ENCODE peak calls at places on chromosomes 11 and 22, in six cellular contexts. X is cardiac muscle cell, Q is A549, N is right atrium auricular region, V is colonic mucosa, Y is HL-60. L is an unnamed sample.

GRCh38 chr11:129917231-129917630 is 21.9 kb upstream of the NFRKB start:
- DNase-seq in N (no peak), Q (no peak), X (no peak), Y (no peak), V (no peak), L (no peak)

GRCh38 chr22:49566141-49566541 is 261.5 kb downstream of the BRD1 start:
- DNase-seq in X (no peak), V (no peak), N (no peak), Y (no peak), Q (no peak), L (no peak)

GRCh38 chr11:84022221-84022620 is 736.1 kb upstream of the CCDC90B start:
- DNase-seq in N (no peak), Q (no peak), V (no peak), X (no peak), Y (no peak), L (no peak)

GRCh38 chr11:2108675-2109481 is 30.3 kb downstream of the IGF2 start:
- DNase-seq in N (no peak), V (no peak), Y (no peak), Q (no peak), X (no peak), L (no peak)

GRCh38 chr22:41739576-41739975 is 40.3 kb downstream of the MEI1 start:
- DNase-seq in Q (no peak), N (no peak), X (no peak), V (no peak), Y (no peak), L (no peak)

GRCh38 chr11:134398079-134398444 is 14.0 kb downstream of the B3GAT1 start:
- DNase-seq in X (no peak), N (no peak), Y (no peak), Q (no peak), V (no peak), L (no peak)

GRCh38 chr11:101860694-101861371 is 54.0 kb upstream of the CEP126 start:
- DNase-seq in Q (peak), Y (peak), V (peak), X (peak), N (peak), L (peak)

GRCh38 chr22:21938906-21939305 is 13.7 kb downstream of the PPM1F start:
- DNase-seq in V (no peak), N (no peak), Q (no peak), X (no peak), Y (no peak), L (no peak)

GRCh38 chr11:17163742-17164141 is 44.0 kb downstream of the PIK3C2A start:
- DNase-seq in N (no peak), V (no peak), X (no peak), Q (no peak), Y (no peak), L (no peak)

GRCh38 chr11:117465236-117465997 is 137.8 kb downstream of the CEP164 start:
- DNase-seq in V (no peak), X (no peak), N (no peak), Q (no peak), Y (no peak), L (no peak)

GRCh38 chr11:77568306-77568705 is 21.4 kb upstream of the AQP11 start:
- DNase-seq in Y (no peak), V (no peak), Q (no peak), X (no peak), N (no peak), L (no peak)

GRCh38 chr11:86800076-86800955 is at the start of gene PRSS23:
- DNase-seq in V (peak), Y (no peak), Q (peak), X (peak), N (no peak), L (peak)
- H3K27ac ChIP-seq in V (peak), Y (no peak), Q (peak), X (peak), N (peak), L (peak)

GRCh38 chr11:42571486-42572230 is 740.1 kb upstream of the API5 start:
- DNase-seq in V (no peak), Y (no peak), X (no peak), N (no peak), Q (no peak), L (no peak)

GRCh38 chr11:42572231-42572610 is 739.6 kb upstream of the API5 start:
- DNase-seq in Q (no peak), Y (no peak), V (no peak), X (no peak), N (no peak), L (no peak)

GRCh38 chr11:42576318-42576717 is 735.5 kb upstream of the API5 start:
- DNase-seq in Q (no peak), Y (no peak), X (no peak), N (no peak), V (no peak), L (no peak)
- H3K4me3 ChIP-seq in Q (no peak), Y (no peak), X (no peak), N (no peak), V (no peak), L (no peak)

DNA sequence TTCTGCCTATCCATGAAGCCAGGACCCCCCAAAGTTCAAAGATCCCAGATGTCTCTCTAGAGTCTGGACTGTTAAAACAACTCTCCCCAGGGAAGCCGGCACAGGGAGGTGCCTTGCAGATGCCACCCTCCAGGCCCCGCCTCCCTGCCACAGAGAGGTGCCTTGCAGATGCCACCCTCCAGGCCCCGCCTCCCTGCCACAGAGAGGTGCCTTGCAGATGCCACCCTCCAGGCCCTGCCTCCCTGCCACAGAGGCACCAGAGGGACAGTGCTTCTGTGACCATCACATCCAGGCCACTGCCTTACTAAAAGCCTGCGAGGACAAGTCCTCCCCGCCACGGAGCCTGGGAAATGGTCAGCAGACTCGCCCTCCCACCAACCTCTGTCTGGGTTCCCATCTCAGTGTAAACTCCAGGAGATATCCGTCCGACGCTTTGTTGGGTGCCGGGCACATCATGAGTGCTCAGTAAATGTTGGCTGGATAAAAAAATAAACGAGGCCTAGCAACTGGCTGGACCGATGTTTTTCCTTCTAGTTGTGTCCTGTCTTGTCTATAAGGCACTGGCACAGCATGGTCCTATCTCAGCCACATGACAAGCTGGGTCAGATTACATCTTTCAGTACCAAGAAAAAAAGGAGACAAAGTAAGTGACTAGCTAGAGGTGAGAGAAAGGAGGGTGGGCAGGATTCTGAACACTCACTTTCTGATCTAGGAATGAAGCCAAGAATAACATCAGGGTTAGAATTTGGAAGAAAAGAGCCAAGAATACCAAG is 91.2 kb upstream of the CSNK2A3 start:
- DNase-seq in N (no peak), Y (no peak), X (peak), V (no peak), Q (no peak), L (no peak)
- H3K27ac ChIP-seq in N (peak), Y (no peak), X (no peak), V (no peak), Q (peak), L (no peak)

GRCh38 chr11:133318221-133318620 is 214.1 kb downstream of the OPCML start:
- DNase-seq in X (no peak), V (no peak), Y (no peak), Q (no peak), N (no peak), L (no peak)
- H3K4me3 ChIP-seq in X (no peak), V (no peak), Y (no peak), Q (no peak), N (no peak), L (no peak)

DNA sequence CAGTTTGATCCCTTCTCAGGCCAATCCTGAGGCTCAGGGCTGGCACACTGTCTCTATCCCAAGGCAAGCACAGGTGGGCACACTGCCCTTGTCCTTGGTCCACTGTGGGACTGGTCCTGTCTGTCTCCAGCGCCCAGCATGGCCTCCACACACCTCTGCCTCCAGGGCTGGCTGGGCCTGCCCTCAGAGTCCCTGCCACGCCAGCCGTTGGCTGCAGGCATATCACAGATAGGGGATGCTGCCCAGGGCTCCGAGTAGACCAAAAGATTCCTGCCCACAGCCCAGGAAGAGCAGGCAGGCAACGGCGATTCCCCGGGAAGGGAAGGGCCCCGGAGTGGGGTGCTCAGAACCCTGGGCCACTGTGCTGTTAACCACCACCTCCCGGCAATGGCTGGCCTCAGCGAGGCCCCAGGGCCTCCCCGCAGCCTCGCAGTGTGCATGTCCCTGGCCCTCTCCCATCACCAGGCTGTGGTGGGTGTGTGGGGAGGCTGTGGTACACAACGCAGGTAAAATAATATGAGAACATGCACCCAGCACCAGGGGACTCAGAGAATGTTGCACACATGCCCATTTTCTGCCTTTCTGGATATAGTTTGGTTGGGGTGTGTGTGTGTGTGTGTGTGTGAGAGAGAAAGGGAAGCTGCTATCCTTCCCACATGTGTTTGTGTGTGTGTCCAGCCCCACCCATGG is 2.2 kb downstream of the IFITM5 start:
- DNase-seq in Q (no peak), Y (no peak), V (no peak), X (no peak), N (no peak), L (peak)
- H3K27ac ChIP-seq in Q (no peak), Y (no peak), V (no peak), X (no peak), N (no peak), L (no peak)

DNA sequence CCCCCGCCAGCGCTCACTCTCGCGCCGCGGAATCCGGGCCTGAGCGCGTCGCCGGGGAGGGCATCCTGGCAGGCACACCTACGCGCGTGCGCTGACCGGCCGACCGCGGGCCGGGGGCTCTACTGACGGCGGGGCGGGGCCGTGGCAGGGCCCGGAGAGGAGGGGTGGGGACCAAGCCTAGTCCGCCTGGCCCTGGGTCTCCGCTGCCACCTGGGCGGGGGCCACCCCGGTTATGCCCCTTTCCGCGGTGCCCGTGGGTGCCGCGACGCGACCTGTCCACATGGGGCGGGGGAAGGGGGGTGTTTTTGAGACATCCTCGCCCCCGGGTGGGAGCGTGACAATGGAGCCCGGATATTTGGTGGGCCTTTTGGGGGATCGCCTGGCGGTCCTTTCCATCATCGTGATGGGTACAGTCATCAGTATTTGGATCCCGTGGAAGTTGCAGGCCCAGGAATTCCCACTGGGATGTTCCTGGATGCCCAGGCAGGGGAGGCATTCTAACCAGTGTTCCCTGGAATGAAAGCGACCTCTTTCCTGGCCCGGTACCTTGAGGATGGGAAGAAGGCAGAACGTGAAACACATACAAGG is 2.2 kb downstream of the NCAM1 start:
- DNase-seq in V (no peak), N (no peak), X (no peak), Y (no peak), Q (no peak), L (peak)
- H3K4me3 ChIP-seq in V (peak), N (peak), X (peak), Y (no peak), Q (no peak), L (peak)

GRCh38 chr22:30386960-30387848 is at the start of gene RNF215:
- DNase-seq in N (peak), Q (peak), V (peak), X (peak), Y (peak), L (peak)
- H3K27ac ChIP-seq in N (peak), Q (peak), V (no peak), X (peak), Y (no peak), L (no peak)

L was measured in upper lobe of right lung.